ENCODE peak calls at places on chromosomes 3 and 15, in nine cellular contexts. O is M059J; B is skeletal muscle cell; E is activated CD4-positive, alpha-beta T cell treated with anti-CD3 and anti-CD28 coated beads for 48 hours; K is GM13977; M is NCI-H2081 treated with DMSO at 0.1 percent for 48 hours; D is HCEC 1CT; Y is hepatic stellate cell; C is anterior cingulate cortex. Z is an unnamed sample.

GRCh38 chr3:39573392-39573791 is 105.9 kb downstream of the MOBP start:
- DNase-seq in O (no peak), B (no peak), E (no peak), K (no peak), M (no peak), D (no peak), Y (no peak), C (no peak), Z (no peak)

GRCh38 chr3:1093216-1093615 is 392 bp downstream of the CNTN6 start:
- DNase-seq in O (no peak), B (no peak), E (no peak), K (no peak), M (no peak), D (no peak), Y (no peak), C (no peak), Z (no peak)

GRCh38 chr3:179181021-179181472 is 32.9 kb downstream of the PIK3CA start:
- DNase-seq in O (peak; percentile 70), B (peak; percentile 76), E (no peak), K (peak; percentile 26), M (no peak), D (peak; percentile 73), Y (peak; percentile 44), C (no peak), Z (no peak)

GRCh38 chr3:23809840-23810341 is 4.1 kb downstream of the UBE2E1 start:
- DNase-seq in O (no peak), B (no peak), E (no peak), K (peak; percentile 47), M (no peak), D (no peak), Y (no peak), C (no peak), Z (no peak)

GRCh38 chr15:100383302-100384107 is 41.7 kb upstream of the ADAMTS17 start:
- DNase-seq in O (peak; percentile 20), B (no peak), E (peak; percentile 29), K (no peak), M (no peak), D (no peak), Y (no peak), C (no peak), Z (no peak)

GRCh38 chr15:78177447-78177873 is 28.3 kb downstream of the IDH3A start:
- DNase-seq in O (peak; percentile 27), B (no peak), E (peak; percentile 53), K (peak; percentile 64), M (no peak), D (no peak), Y (peak; percentile 42), C (peak; percentile 21), Z (no peak)

GRCh38 chr3:18806633-18807032 is 341.7 kb upstream of the KCNH8 start:
- DNase-seq in O (no peak), B (no peak), E (no peak), K (no peak), M (no peak), D (no peak), Y (no peak), C (no peak), Z (no peak)

GRCh38 chr3:179323197-179323901 is 518 bp downstream of the ZNF639 start:
- DNase-seq in O (peak; percentile 73), B (peak; percentile 52), E (peak; percentile 68), K (peak; percentile 77), M (peak; percentile 37), D (peak; percentile 78), Y (peak; percentile 80), C (peak; percentile 53), Z (no peak)

GRCh38 chr15:88606437-88606794 is 14.7 kb upstream of the AEN start:
- DNase-seq in O (no peak), B (no peak), E (no peak), K (no peak), M (no peak), D (no peak), Y (no peak), C (no peak), Z (no peak)

Z was measured in NCI-H1436 treated with DMSO at 0.1 percent for 48 hours.